ENCODE peak calls at places on chromosomes 13 and 19, in five cellular contexts. G is heart right ventricle, W is testis, K is AG09319, H is NCI-H2171. Y is an unnamed sample.

GRCh38 chr13:33004454-33004853 is 11.8 kb upstream of the KL start:
- DNase-seq in G (peak), W (peak), K (no peak), H (no peak), Y (no peak)

GRCh38 chr13:112791662-112792440 is 102.0 kb downstream of the ATP11A start:
- DNase-seq in G (no peak), W (no peak), K (no peak), H (no peak), Y (no peak)

GRCh38 chr13:78012046-78012445 is 93.4 kb upstream of the EDNRB start:
- DNase-seq in G (no peak), W (no peak), K (no peak), H (no peak), Y (no peak)

GRCh38 chr13:74678308-74678958 is 544.2 kb upstream of the KLF12 start:
- DNase-seq in G (no peak), W (no peak), K (no peak), H (no peak), Y (no peak)

GRCh38 chr13:36418022-36418805 is 14.1 kb upstream of the CCNA1 start:
- DNase-seq in G (no peak), W (no peak), K (no peak), H (no peak), Y (no peak)

GRCh38 chr13:26679945-26680516 is 80.6 kb downstream of the GPR12 start:
- DNase-seq in G (no peak), W (no peak), K (no peak), H (peak), Y (no peak)

GRCh38 chr19:54464624-54465266 is 1.2 kb upstream of the LENG9 start:
- DNase-seq in G (peak), W (peak), K (no peak), H (peak), Y (peak)

GRCh38 chr13:106488671-106489070 is 46.8 kb downstream of the EFNB2 start:
- DNase-seq in G (no peak), W (no peak), K (no peak), H (no peak), Y (no peak)

GRCh38 chr19:49327878-49328544 is 3.0 kb upstream of the SLC6A16 start:
- DNase-seq in G (no peak), W (no peak), K (no peak), H (no peak), Y (peak)

GRCh38 chr19:12611361-12611699 is 610 bp downstream of the ZNF791 start:
- DNase-seq in G (peak), W (peak), K (peak), H (peak), Y (peak)

GRCh38 chr19:30781519-30781918 is 409.3 kb downstream of the ZNF536 start:
- DNase-seq in G (no peak), W (no peak), K (no peak), H (no peak), Y (no peak)

GRCh38 chr13:40985596-40986327 is 33.4 kb downstream of the ELF1 start:
- DNase-seq in G (no peak), W (no peak), K (no peak), H (no peak), Y (no peak)

GRCh38 chr19:38389101-38389925 is 816 bp downstream of the SPRED3 start:
- DNase-seq in G (no peak), W (peak), K (no peak), H (peak), Y (no peak)

GRCh38 chr19:20482721-20483120 is 82.9 kb downstream of the ZNF737 start:
- DNase-seq in G (no peak), W (no peak), K (no peak), H (no peak), Y (no peak)

GRCh38 chr13:92187378-92187989 is 789.1 kb downstream of the GPC5 start:
- DNase-seq in G (no peak), W (peak), K (no peak), H (peak), Y (no peak)

GRCh38 chr13:44932850-44933251 is 56.4 kb downstream of the NUFIP1 start:
- DNase-seq in G (peak), W (no peak), K (no peak), H (no peak), Y (no peak)

GRCh38 chr19:30371960-30372824 is at the start of gene ZNF536:
- DNase-seq in G (no peak), W (no peak), K (no peak), H (no peak), Y (no peak)

GRCh38 chr19:49315111-49315510 is 9.9 kb downstream of the SLC6A16 start:
- DNase-seq in G (no peak), W (no peak), K (no peak), H (peak), Y (no peak)

GRCh38 chr13:49220035-49220855 is at the start of gene MLNR:
- DNase-seq in G (peak), W (peak), K (no peak), H (peak), Y (peak)

GRCh38 chr13:74206061-74206561 is 71.9 kb upstream of the KLF12 start:
- DNase-seq in G (no peak), W (no peak), K (peak), H (no peak), Y (no peak)

GRCh38 chr13:24073657-24074056 is 86.9 kb upstream of the SPATA13 start:
- DNase-seq in G (no peak), W (no peak), K (no peak), H (no peak), Y (no peak)

GRCh38 chr13:73096173-73097117 is 37.6 kb downstream of the KLF5 start:
- DNase-seq in G (no peak), W (no peak), K (no peak), H (no peak), Y (no peak)

GRCh38 chr19:58514564-58515020 is 2.8 kb upstream of the SLC27A5 start:
- DNase-seq in G (no peak), W (no peak), K (no peak), H (no peak), Y (no peak)

GRCh38 chr19:1465191-1466016 is 13.6 kb downstream of the C19orf25 start:
- DNase-seq in G (no peak), W (peak), K (no peak), H (no peak), Y (peak)

GRCh38 chr13:26589754-26590153 is 32.3 kb downstream of the WASF3 start:
- DNase-seq in G (peak), W (no peak), K (no peak), H (no peak), Y (no peak)

GRCh38 chr13:41268764-41269163 is 5.4 kb upstream of the MTRF1 start:
- DNase-seq in G (no peak), W (no peak), K (no peak), H (no peak), Y (no peak)

GRCh38 chr13:50419896-50420295 is 404.7 kb downstream of the KCNRG start:
- DNase-seq in G (peak), W (no peak), K (no peak), H (no peak), Y (no peak)

GRCh38 chr19:47377208-47377701 is 28.1 kb downstream of the DHX34 start:
- DNase-seq in G (peak), W (peak), K (no peak), H (no peak), Y (no peak)

GRCh38 chr19:40223135-40223822 is 3.2 kb downstream of the CCNP start:
- DNase-seq in G (no peak), W (peak), K (no peak), H (no peak), Y (peak)

GRCh38 chr19:15828121-15828620 is 12.7 kb upstream of the OR10H1 start:
- DNase-seq in G (no peak), W (no peak), K (no peak), H (no peak), Y (no peak)

GRCh38 chr13:104855581-104855980 is 1679.9 kb downstream of the EFNB2 start:
- DNase-seq in G (no peak), W (no peak), K (no peak), H (no peak), Y (no peak)

GRCh38 chr13:98143601-98144500 is 957 bp downstream of the FARP1 start:
- DNase-seq in G (peak), W (peak), K (no peak), H (no peak), Y (peak)

GRCh38 chr19:1369214-1369805 is 14.4 kb upstream of the NDUFS7 start:
- DNase-seq in G (no peak), W (no peak), K (no peak), H (no peak), Y (no peak)